ENCODE peak calls at places on chromosomes 5 and 9, in five cellular contexts. L is stimulated activated CD8-positive, alpha-beta memory T cell treated with anti-CD3 and anti-CD28 coated beads, Interleukin-2, amount 100 ng/mL, for 1 hour; B is IMR-90; Q is CD4-positive, alpha-beta memory T cell; Z is NCI-H774. X is an unnamed sample.

GRCh38 chr9:15999422-16000339 is 446.8 kb downstream of the CCDC171 start:
- DNase-seq in Q (no peak), L (no peak), Z (no peak), B (peak; percentile 97), X (no peak)

GRCh38 chr5:3602713-3603502 is 7.3 kb downstream of the IRX1 start:
- DNase-seq in Z (no peak), Q (no peak), B (no peak), L (no peak), X (no peak)

GRCh38 chr9:123232332-123232731 is 36.1 kb downstream of the STRBP start:
- DNase-seq in L (no peak), Z (no peak), B (no peak), Q (no peak), X (no peak)

GRCh38 chr9:109627042-109627441 is 128.9 kb upstream of the PTPN3 start:
- DNase-seq in Q (no peak), B (no peak), L (no peak), Z (no peak), X (no peak)

GRCh38 chr5:58060971-58061370 is 398.9 kb downstream of the PLK2 start:
- DNase-seq in B (peak; percentile 78), L (no peak), Q (no peak), Z (no peak), X (no peak)

GRCh38 chr5:122507045-122507444 is 195.0 kb downstream of the SNCAIP start:
- DNase-seq in Z (no peak), L (no peak), B (no peak), Q (no peak), X (no peak)

GRCh38 chr5:110458313-110458712 is 268.2 kb downstream of the TMEM232 start:
- DNase-seq in L (no peak), Q (no peak), B (no peak), Z (no peak), X (no peak)

GRCh38 chr5:83608122-83608521 is 112.5 kb downstream of the HAPLN1 start:
- DNase-seq in B (peak; percentile 40), L (no peak), Q (no peak), Z (peak; percentile 36), X (no peak)

GRCh38 chr9:96203867-96204412 is 98.0 kb downstream of the HSD17B3 start:
- DNase-seq in L (no peak), Z (no peak), B (no peak), Q (peak; percentile 21), X (no peak)

GRCh38 chr5:159419567-159419966 is 89.3 kb upstream of the IL12B start:
- DNase-seq in B (no peak), Q (no peak), L (no peak), Z (no peak), X (no peak)

GRCh38 chr9:98121096-98121495 is 2.1 kb upstream of the TRIM14 start:
- DNase-seq in Q (peak; percentile 30), B (no peak), Z (no peak), L (no peak), X (no peak)

GRCh38 chr9:71767421-71768321 is 642 bp downstream of the CEMIP2 start:
- DNase-seq in Q (no peak), B (peak; percentile 26), Z (no peak), L (no peak), X (no peak)

GRCh38 chr5:56202483-56202882 is 30.6 kb downstream of the ANKRD55 start:
- DNase-seq in Z (no peak), B (peak; percentile 43), Q (no peak), L (no peak), X (no peak)

GRCh38 chr5:112418412-112419049 is 546 bp downstream of the EPB41L4A start:
- DNase-seq in Z (no peak), L (no peak), Q (no peak), B (no peak), X (no peak)

GRCh38 chr5:39760385-39761198 is 335.8 kb upstream of the DAB2 start:
- DNase-seq in Z (no peak), B (peak; percentile 94), L (no peak), Q (no peak), X (no peak)

GRCh38 chr5:6424700-6425099 is 24.0 kb upstream of the UBE2QL1 start:
- DNase-seq in B (no peak), Q (no peak), Z (no peak), L (no peak), X (no peak)

GRCh38 chr9:109912726-109913460 is 132.9 kb downstream of the PALM2AKAP2 start:
- DNase-seq in B (peak; percentile 32), L (no peak), Z (no peak), Q (no peak), X (no peak)

GRCh38 chr5:40551706-40552557 is 127.8 kb upstream of the PTGER4 start:
- DNase-seq in Q (no peak), B (peak; percentile 98), Z (no peak), L (no peak), X (no peak)

GRCh38 chr9:94971378-94972131 is 245.1 kb downstream of the AOPEP start:
- DNase-seq in Z (no peak), Q (no peak), L (no peak), B (no peak), X (no peak)